ENCODE peak calls at places on chromosomes 13 and 19, in ten cellular contexts. G is GM23248, T is ascending aorta, H is AG04450, M is PC-3, L is left ventricle myocardium inferior, J is upper lobe of right lung, F is IMR-90, D is tibial artery, K is uterus. O is an unnamed sample.

GRCh38 chr13:60267498-60268202 is 103.9 kb upstream of the DIAPH3 start:
- DNase-seq in G (peak; percentile 6), T (no peak), H (no peak), M (no peak), L (no peak), J (no peak), F (no peak), D (no peak), K (no peak), O (no peak)

GRCh38 chr19:49132974-49133609 is 13.7 kb downstream of the PPFIA3 start:
- DNase-seq in G (no peak), T (no peak), H (no peak), M (no peak), L (peak; percentile 57), J (peak; percentile 79), F (no peak), D (no peak), K (no peak), O (no peak)

GRCh38 chr13:32941368-32941767 is 74.9 kb upstream of the KL start:
- DNase-seq in G (no peak), T (no peak), H (no peak), M (no peak), L (no peak), J (no peak), F (no peak), D (no peak), K (no peak), O (no peak)

GRCh38 chr13:82165396-82166174 is 1716.7 kb downstream of the SLITRK1 start:
- DNase-seq in G (no peak), T (no peak), H (no peak), M (no peak), L (no peak), J (peak; percentile 38), F (no peak), D (no peak), K (no peak), O (no peak)

GRCh38 chr19:6239871-6240676 is 39.7 kb downstream of the MLLT1 start:
- DNase-seq in G (no peak), T (no peak), H (no peak), M (no peak), L (peak; percentile 11), J (peak; percentile 60), F (no peak), D (no peak), K (no peak), O (no peak)

GRCh38 chr19:39768811-39769210 is 9.8 kb upstream of the LEUTX start:
- DNase-seq in G (no peak), T (no peak), H (no peak), M (no peak), L (no peak), J (no peak), F (no peak), D (no peak), K (no peak), O (no peak)

GRCh38 chr19:3276341-3276799 is 51.9 kb downstream of the CELF5 start:
- DNase-seq in G (no peak), T (no peak), H (no peak), M (peak; percentile 75), L (no peak), J (peak; percentile 71), F (no peak), D (no peak), K (no peak), O (no peak)

GRCh38 chr13:69601661-69602060 is 506.0 kb upstream of the ATXN8OS start:
- DNase-seq in G (no peak), T (no peak), H (no peak), M (no peak), L (no peak), J (no peak), F (no peak), D (no peak), K (no peak), O (no peak)

GRCh38 chr19:49361438-49362047 is 673 bp downstream of the TEAD2 start:
- DNase-seq in G (peak; percentile 75), T (peak; percentile 88), H (peak; percentile 66), M (peak; percentile 80), L (peak; percentile 85), J (peak; percentile 88), F (peak; percentile 80), D (peak; percentile 77), K (peak; percentile 91), O (no peak)

DNA sequence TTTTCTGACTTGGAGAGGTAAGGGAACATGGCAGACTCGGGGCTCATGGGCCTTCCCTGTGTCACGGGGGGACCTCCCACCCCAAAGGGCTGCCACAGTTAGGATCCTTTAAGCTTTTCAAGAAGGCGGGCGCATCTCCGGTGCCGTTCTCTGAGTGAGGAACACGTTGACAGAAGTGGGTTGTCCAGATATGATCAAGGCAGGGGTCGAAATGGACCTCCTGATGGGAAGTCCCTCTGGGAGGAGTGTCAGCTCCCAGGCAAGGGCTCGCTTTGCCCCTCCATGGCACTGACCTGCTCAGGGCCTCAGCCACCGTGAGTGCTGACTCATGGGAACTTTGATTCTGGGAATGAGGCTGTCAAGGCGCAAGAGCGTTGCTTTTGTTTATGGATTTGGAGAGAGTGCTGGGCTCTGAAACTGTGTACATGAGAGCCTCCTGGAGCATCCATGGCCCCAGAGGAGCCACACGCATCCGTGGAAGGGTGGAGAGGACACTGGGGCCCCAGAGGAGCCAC is 6.5 kb upstream of the TEX29 start:
- DNase-seq in G (no peak), T (no peak), H (no peak), M (no peak), L (no peak), J (no peak), F (no peak), D (no peak), K (no peak), O (no peak)
- H3K27ac ChIP-seq in G (no peak overlapping the region), T (no peak overlapping the region), H (no peak overlapping the region), M (no peak overlapping the region), L (no peak overlapping the region), J (no peak overlapping the region), F (no peak overlapping the region), D (no peak overlapping the region), K (no peak overlapping the region), O (no peak overlapping the region)

GRCh38 chr13:39655041-39655568 is 357 bp upstream of the COG6 start:
- DNase-seq in G (no peak), T (no peak), H (no peak), M (no peak), L (no peak), J (no peak), F (no peak), D (no peak), K (no peak), O (no peak)

GRCh38 chr13:39656325-39656677 is 839 bp downstream of the COG6 start:
- DNase-seq in G (peak; percentile 36), T (no peak), H (no peak), M (no peak), L (no peak), J (no peak), F (peak; percentile 5), D (no peak), K (no peak), O (no peak)

DNA sequence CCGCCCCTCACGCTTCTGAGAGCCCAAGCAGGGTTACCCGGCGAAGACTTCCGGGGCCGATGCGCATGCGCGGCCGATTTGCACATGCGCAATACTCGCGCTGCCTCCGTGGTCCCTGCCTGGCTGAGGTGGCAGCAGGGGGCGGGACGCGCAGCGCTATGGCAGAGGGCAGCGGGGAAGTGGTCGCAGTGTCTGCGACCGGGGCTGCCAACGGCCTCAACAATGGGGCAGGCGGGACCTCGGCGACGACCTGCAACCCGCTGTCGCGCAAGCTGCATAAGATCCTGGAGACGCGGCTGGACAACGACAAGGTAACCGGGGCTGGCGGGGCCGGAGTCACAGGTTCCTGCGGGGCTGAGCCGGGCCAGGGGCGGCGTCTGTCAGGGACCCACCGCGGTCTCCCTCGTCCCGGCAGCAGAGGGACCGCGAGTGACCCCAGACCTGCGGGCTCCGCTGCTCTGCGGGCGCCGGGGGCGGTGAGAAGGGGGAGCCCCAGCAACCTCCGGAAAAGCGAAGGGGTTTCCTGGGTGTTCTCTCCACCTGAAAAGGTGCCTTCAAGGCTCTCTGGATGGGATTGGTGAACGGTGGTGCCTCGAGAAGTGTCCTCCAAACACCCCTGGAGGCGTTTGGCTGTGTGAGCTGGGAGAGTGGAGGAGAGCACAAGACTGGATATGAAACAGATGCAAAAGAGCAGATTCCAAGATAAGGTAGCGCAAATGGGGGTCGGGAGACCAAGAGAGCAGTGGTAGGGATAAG is at the start of gene COG6:
- DNase-seq in G (peak; percentile 86), T (peak; percentile 96), H (peak; percentile 68), M (peak; percentile 86), L (peak; percentile 92), J (peak; percentile 95), F (peak; percentile 80), D (peak; percentile 89), K (peak; percentile 87), O (peak; percentile 84)
- H3K27ac ChIP-seq in G (peak within 1 kb of the TSS; percentile 27), T (peak within 1 kb of the TSS; percentile 81), H (no peak within 1 kb of the TSS), M (no peak within 1 kb of the TSS), L (peak within 1 kb of the TSS; percentile 86), J (peak within 1 kb of the TSS; percentile 77), F (peak within 1 kb of the TSS; percentile 86), D (peak within 1 kb of the TSS; percentile 84), K (peak within 1 kb of the TSS; percentile 78), O (peak within 1 kb of the TSS; percentile 80)

GRCh38 chr13:99911069-99911964 is 60.2 kb downstream of the ZIC5 start:
- DNase-seq in G (no peak), T (no peak), H (no peak), M (no peak), L (no peak), J (no peak), F (no peak), D (no peak), K (no peak), O (no peak)

GRCh38 chr13:99909836-99910619 is 61.5 kb downstream of the ZIC5 start:
- DNase-seq in G (no peak), T (no peak), H (no peak), M (no peak), L (peak; percentile 36), J (no peak), F (no peak), D (no peak), K (no peak), O (no peak)

GRCh38 chr13:99908129-99908805 is 63.3 kb downstream of the ZIC5 start:
- DNase-seq in G (no peak), T (no peak), H (no peak), M (no peak), L (no peak), J (no peak), F (no peak), D (no peak), K (no peak), O (no peak)

GRCh38 chr13:99909097-99909835 is 62.3 kb downstream of the ZIC5 start:
- DNase-seq in G (no peak), T (no peak), H (no peak), M (no peak), L (no peak), J (no peak), F (no peak), D (no peak), K (no peak), O (no peak)

GRCh38 chr13:99911965-99912566 is 59.5 kb downstream of the ZIC5 start:
- DNase-seq in G (no peak), T (no peak), H (no peak), M (no peak), L (no peak), J (no peak), F (no peak), D (no peak), K (no peak), O (no peak)
- H3K27ac ChIP-seq in G (no peak overlapping the region), T (no peak overlapping the region), H (no peak overlapping the region), M (no peak overlapping the region), L (no peak overlapping the region), J (no peak overlapping the region), F (no peak overlapping the region), D (no peak overlapping the region), K (no peak overlapping the region), O (no peak overlapping the region)

DNA sequence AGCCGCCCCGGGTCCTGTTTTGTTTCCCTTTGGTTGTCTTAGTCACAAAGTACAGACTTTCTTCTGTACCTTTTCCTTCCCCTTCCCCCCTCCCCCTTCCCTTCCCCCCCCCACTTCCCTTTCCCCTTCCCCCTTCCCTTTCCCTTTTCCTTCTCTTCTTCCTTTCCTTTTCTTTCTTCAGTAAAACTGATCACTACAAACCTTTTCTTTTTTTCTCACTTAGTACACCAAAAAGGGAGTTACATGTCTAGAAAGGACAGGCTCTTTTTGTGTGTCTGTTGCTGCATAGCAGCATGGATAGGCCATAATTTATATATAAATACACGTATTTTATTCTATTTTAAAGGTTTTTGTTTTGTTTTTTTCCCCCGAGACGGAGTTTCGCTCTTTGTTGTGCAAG is 35.4 kb downstream of the DNM2 start:
- DNase-seq in G (no peak), T (no peak), H (no peak), M (no peak), L (no peak), J (no peak), F (no peak), D (no peak), K (no peak), O (no peak)
- H3K27ac ChIP-seq in G (no peak overlapping the region), T (no peak overlapping the region), H (no peak overlapping the region), M (no peak overlapping the region), L (peak overlapping the region; percentile 94), J (no peak overlapping the region), F (no peak overlapping the region), D (no peak overlapping the region), K (no peak overlapping the region), O (peak overlapping the region; percentile 100)

O was measured in substantia nigra.